ENCODE peak calls at places on chromosomes 7 and 10, in eight cellular contexts. One of them, this sample, is unnamed. For H3K27me3, the result is how much of the 10 kb centered on the place peaks cover.

GRCh38 chr10:68871105-68871711 is 29.9 kb upstream of the DDX50 start:
- DNase-seq in left ventricle myocardium inferior: no peak
- DNase-seq in SJSA1: peak
- DNase-seq in esophagus squamous epithelium: no peak
- DNase-seq in CD8-positive, alpha-beta T cell: no peak
- DNase-seq in HCT116: no peak
- DNase-seq in lung: no peak
- DNase-seq in naive thymus-derived CD4-positive, alpha-beta T cell: no peak
- DNase-seq in this sample: peak

GRCh38 chr10:64112697-64113367 is 591.6 kb downstream of the REEP3 start:
- DNase-seq in CD8-positive, alpha-beta T cell: no peak
- DNase-seq in left ventricle myocardium inferior: no peak
- DNase-seq in esophagus squamous epithelium: no peak
- DNase-seq in lung: no peak
- DNase-seq in SJSA1: no peak
- DNase-seq in HCT116: no peak
- DNase-seq in naive thymus-derived CD4-positive, alpha-beta T cell: peak
- DNase-seq in this sample: no peak

GRCh38 chr7:37038706-37039105 is 314.4 kb upstream of the AOAH start:
- DNase-seq in SJSA1: no peak
- DNase-seq in esophagus squamous epithelium: no peak
- DNase-seq in lung: no peak
- DNase-seq in naive thymus-derived CD4-positive, alpha-beta T cell: no peak
- DNase-seq in CD8-positive, alpha-beta T cell: no peak
- DNase-seq in HCT116: no peak
- DNase-seq in left ventricle myocardium inferior: no peak
- DNase-seq in this sample: no peak

GRCh38 chr10:47035447-47036337 is 124.5 kb downstream of the PTPN20 start:
- DNase-seq in naive thymus-derived CD4-positive, alpha-beta T cell: no peak
- DNase-seq in SJSA1: no peak
- DNase-seq in HCT116: no peak
- DNase-seq in CD8-positive, alpha-beta T cell: no peak
- DNase-seq in left ventricle myocardium inferior: no peak
- DNase-seq in esophagus squamous epithelium: no peak
- DNase-seq in lung: no peak
- DNase-seq in this sample: no peak

GRCh38 chr7:74351836-74352235 is 62.6 kb downstream of the CLIP2 start:
- DNase-seq in CD8-positive, alpha-beta T cell: no peak
- DNase-seq in esophagus squamous epithelium: no peak
- DNase-seq in SJSA1: no peak
- DNase-seq in HCT116: no peak
- DNase-seq in lung: no peak
- DNase-seq in naive thymus-derived CD4-positive, alpha-beta T cell: no peak
- DNase-seq in left ventricle myocardium inferior: peak
- DNase-seq in this sample: no peak

GRCh38 chr7:33905389-33906032 is at the start of gene BMPER:
- DNase-seq in CD8-positive, alpha-beta T cell: no peak
- DNase-seq in esophagus squamous epithelium: no peak
- DNase-seq in SJSA1: no peak
- DNase-seq in naive thymus-derived CD4-positive, alpha-beta T cell: no peak
- DNase-seq in left ventricle myocardium inferior: peak
- DNase-seq in HCT116: no peak
- DNase-seq in lung: no peak
- DNase-seq in this sample: peak

GRCh38 chr10:50572017-50572491 is 51.7 kb downstream of the SGMS1 start:
- DNase-seq in HCT116: no peak
- DNase-seq in lung: no peak
- DNase-seq in CD8-positive, alpha-beta T cell: no peak
- DNase-seq in naive thymus-derived CD4-positive, alpha-beta T cell: no peak
- DNase-seq in esophagus squamous epithelium: no peak
- DNase-seq in left ventricle myocardium inferior: no peak
- DNase-seq in SJSA1: no peak
- DNase-seq in this sample: no peak

GRCh38 chr10:70458329-70459060 is 17.0 kb upstream of the NODAL start:
- DNase-seq in left ventricle myocardium inferior: peak
- DNase-seq in CD8-positive, alpha-beta T cell: no peak
- DNase-seq in HCT116: no peak
- DNase-seq in SJSA1: peak
- DNase-seq in naive thymus-derived CD4-positive, alpha-beta T cell: no peak
- DNase-seq in esophagus squamous epithelium: no peak
- DNase-seq in lung: peak
- DNase-seq in this sample: peak

GRCh38 chr7:5599543-5600200 is 176.0 kb upstream of the TNRC18 start:
- DNase-seq in HCT116: no peak
- DNase-seq in CD8-positive, alpha-beta T cell: no peak
- DNase-seq in SJSA1: no peak
- DNase-seq in naive thymus-derived CD4-positive, alpha-beta T cell: no peak
- DNase-seq in left ventricle myocardium inferior: no peak
- DNase-seq in esophagus squamous epithelium: no peak
- DNase-seq in lung: no peak
- DNase-seq in this sample: no peak

GRCh38 chr10:59907537-59907917 is 1.2 kb upstream of the CCDC6 start:
- DNase-seq in left ventricle myocardium inferior: no peak
- DNase-seq in lung: no peak
- DNase-seq in naive thymus-derived CD4-positive, alpha-beta T cell: no peak
- DNase-seq in HCT116: no peak
- DNase-seq in SJSA1: peak
- DNase-seq in esophagus squamous epithelium: no peak
- DNase-seq in CD8-positive, alpha-beta T cell: no peak
- DNase-seq in this sample: no peak

GRCh38 chr7:17952387-17952786 is 12.1 kb upstream of the SNX13 start:
- DNase-seq in CD8-positive, alpha-beta T cell: no peak
- DNase-seq in left ventricle myocardium inferior: no peak
- DNase-seq in lung: no peak
- DNase-seq in SJSA1: no peak
- DNase-seq in esophagus squamous epithelium: no peak
- DNase-seq in naive thymus-derived CD4-positive, alpha-beta T cell: no peak
- DNase-seq in HCT116: no peak
- DNase-seq in this sample: no peak

GRCh38 chr10:59240581-59241183 is 64.2 kb downstream of the PHYHIPL start:
- DNase-seq in naive thymus-derived CD4-positive, alpha-beta T cell: no peak
- DNase-seq in SJSA1: peak
- DNase-seq in left ventricle myocardium inferior: no peak
- DNase-seq in HCT116: peak
- DNase-seq in esophagus squamous epithelium: no peak
- DNase-seq in CD8-positive, alpha-beta T cell: no peak
- DNase-seq in lung: no peak
- DNase-seq in this sample: peak

GRCh38 chr10:3397231-3397630 is 224.6 kb upstream of the PITRM1 start:
- DNase-seq in lung: no peak
- DNase-seq in naive thymus-derived CD4-positive, alpha-beta T cell: no peak
- DNase-seq in left ventricle myocardium inferior: no peak
- DNase-seq in HCT116: no peak
- DNase-seq in CD8-positive, alpha-beta T cell: no peak
- DNase-seq in SJSA1: no peak
- DNase-seq in esophagus squamous epithelium: no peak
- DNase-seq in this sample: no peak

GRCh38 chr10:69088801-69089501 is 1.0 kb downstream of the SRGN start:
- DNase-seq in esophagus squamous epithelium: no peak
- DNase-seq in CD8-positive, alpha-beta T cell: no peak
- DNase-seq in HCT116: no peak
- DNase-seq in left ventricle myocardium inferior: no peak
- DNase-seq in SJSA1: peak
- DNase-seq in naive thymus-derived CD4-positive, alpha-beta T cell: peak
- DNase-seq in lung: no peak
- DNase-seq in this sample: no peak

GRCh38 chr7:111765936-111766643 is 203.8 kb upstream of the IMMP2L start:
- DNase-seq in HCT116: no peak
- DNase-seq in CD8-positive, alpha-beta T cell: no peak
- DNase-seq in esophagus squamous epithelium: no peak
- DNase-seq in naive thymus-derived CD4-positive, alpha-beta T cell: no peak
- DNase-seq in SJSA1: no peak
- DNase-seq in lung: no peak
- DNase-seq in left ventricle myocardium inferior: no peak
- DNase-seq in this sample: no peak

DNA sequence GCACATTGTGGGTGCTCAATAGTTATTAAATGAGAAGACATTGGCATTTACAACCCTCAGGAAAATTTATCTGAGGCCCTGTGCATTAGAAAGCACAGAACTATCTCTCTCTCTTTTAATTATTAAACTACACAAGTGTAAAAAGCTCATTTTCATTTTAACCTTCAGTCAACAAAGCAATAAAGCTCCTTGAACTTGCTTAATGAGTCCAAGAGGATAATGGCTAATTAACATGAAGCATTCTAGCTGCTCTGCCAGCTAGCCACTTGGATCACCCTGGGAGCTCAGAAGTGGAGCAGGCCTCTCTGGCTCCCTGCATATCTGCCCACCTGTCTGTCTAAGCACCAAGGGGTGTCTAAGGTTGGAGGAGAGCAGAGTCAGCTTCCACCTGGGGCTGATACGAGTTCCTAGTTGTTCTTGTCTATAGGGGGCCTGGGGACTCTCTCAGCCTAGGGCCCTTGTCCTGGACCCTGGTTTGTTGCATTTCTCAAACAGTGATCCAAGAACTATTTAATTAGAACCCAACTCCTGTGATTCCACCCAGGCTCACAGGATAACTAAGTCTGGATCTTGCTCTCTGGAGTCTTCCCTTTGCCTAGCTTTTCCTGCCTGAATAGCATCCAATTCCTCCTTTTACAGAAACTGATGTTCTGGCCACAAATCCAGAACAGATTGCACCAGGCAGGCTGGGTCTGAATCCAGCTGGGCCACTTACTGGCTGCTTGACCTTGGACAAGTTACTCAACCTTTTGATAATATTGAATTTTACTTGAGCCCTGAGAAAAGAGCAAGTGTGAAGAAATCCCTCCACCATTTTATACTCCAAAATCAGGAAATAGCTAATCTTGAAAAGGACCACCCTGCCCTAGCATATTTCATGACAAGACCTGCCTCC is 55.7 kb upstream of the SLC35G1 start:
- DNase-seq in HCT116: no peak
- DNase-seq in CD8-positive, alpha-beta T cell: no peak
- DNase-seq in naive thymus-derived CD4-positive, alpha-beta T cell: no peak
- DNase-seq in esophagus squamous epithelium: no peak
- DNase-seq in lung: no peak
- DNase-seq in SJSA1: no peak
- DNase-seq in left ventricle myocardium inferior: no peak
- DNase-seq in this sample: no peak
- H3K27ac ChIP-seq in HCT116: no peak
- H3K27ac ChIP-seq in CD8-positive, alpha-beta T cell: no peak
- H3K27ac ChIP-seq in naive thymus-derived CD4-positive, alpha-beta T cell: no peak
- H3K27ac ChIP-seq in esophagus squamous epithelium: no peak
- H3K27ac ChIP-seq in lung: peak
- H3K27ac ChIP-seq in SJSA1: no peak
- H3K27ac ChIP-seq in left ventricle myocardium inferior: no peak
- H3K27ac ChIP-seq in this sample: no peak

DNA sequence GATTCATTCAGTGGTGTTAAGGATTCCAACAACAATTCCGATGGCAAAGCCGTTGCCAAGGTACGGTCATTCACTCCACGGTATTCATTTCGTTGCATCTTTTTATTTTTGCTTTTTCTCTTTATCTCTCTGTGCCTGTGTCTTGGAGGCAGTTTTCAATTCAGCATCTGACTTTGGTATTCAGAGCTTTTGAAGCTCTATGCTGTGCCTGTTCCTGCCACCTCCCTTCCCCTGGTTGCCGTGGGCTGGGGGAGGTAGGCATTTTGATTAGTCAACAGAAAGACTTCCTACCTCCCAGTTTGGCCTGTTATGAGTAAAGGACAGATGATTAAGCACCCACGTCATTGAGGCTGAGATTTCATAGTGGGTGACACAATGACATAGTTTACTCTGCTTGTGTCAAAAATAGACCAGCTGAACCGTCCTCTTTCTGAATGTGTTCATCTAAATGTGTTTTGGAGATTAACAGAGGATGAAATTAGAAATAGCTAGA is 149.5 kb downstream of the ARID5B start:
- DNase-seq in esophagus squamous epithelium: no peak
- DNase-seq in SJSA1: peak
- DNase-seq in lung: peak
- DNase-seq in left ventricle myocardium inferior: peak
- DNase-seq in naive thymus-derived CD4-positive, alpha-beta T cell: peak
- DNase-seq in CD8-positive, alpha-beta T cell: peak
- DNase-seq in HCT116: peak
- DNase-seq in this sample: peak
- H3K4me3 ChIP-seq in esophagus squamous epithelium: peak
- H3K4me3 ChIP-seq in SJSA1: peak
- H3K4me3 ChIP-seq in lung: no peak
- H3K4me3 ChIP-seq in left ventricle myocardium inferior: peak
- H3K4me3 ChIP-seq in naive thymus-derived CD4-positive, alpha-beta T cell: peak
- H3K4me3 ChIP-seq in CD8-positive, alpha-beta T cell: no peak
- H3K4me3 ChIP-seq in HCT116: no peak
- H3K4me3 ChIP-seq in this sample: peak

GRCh38 chr10:82396886-82397285 is 521.9 kb downstream of the NRG3 start:
- DNase-seq in lung: no peak
- DNase-seq in left ventricle myocardium inferior: no peak
- DNase-seq in HCT116: no peak
- DNase-seq in naive thymus-derived CD4-positive, alpha-beta T cell: no peak
- DNase-seq in esophagus squamous epithelium: no peak
- DNase-seq in CD8-positive, alpha-beta T cell: no peak
- DNase-seq in SJSA1: no peak
- DNase-seq in this sample: no peak

GRCh38 chr10:82394122-82394521 is 519.1 kb downstream of the NRG3 start:
- DNase-seq in CD8-positive, alpha-beta T cell: no peak
- DNase-seq in esophagus squamous epithelium: no peak
- DNase-seq in SJSA1: no peak
- DNase-seq in lung: no peak
- DNase-seq in left ventricle myocardium inferior: peak
- DNase-seq in HCT116: no peak
- DNase-seq in naive thymus-derived CD4-positive, alpha-beta T cell: no peak
- DNase-seq in this sample: no peak

GRCh38 chr10:82392533-82392932 is 517.5 kb downstream of the NRG3 start:
- DNase-seq in left ventricle myocardium inferior: no peak
- DNase-seq in CD8-positive, alpha-beta T cell: no peak
- DNase-seq in HCT116: no peak
- DNase-seq in SJSA1: no peak
- DNase-seq in esophagus squamous epithelium: no peak
- DNase-seq in lung: no peak
- DNase-seq in naive thymus-derived CD4-positive, alpha-beta T cell: no peak
- DNase-seq in this sample: no peak

GRCh38 chr10:82397859-82398258 is 522.9 kb downstream of the NRG3 start:
- DNase-seq in naive thymus-derived CD4-positive, alpha-beta T cell: no peak
- DNase-seq in HCT116: no peak
- DNase-seq in lung: no peak
- DNase-seq in CD8-positive, alpha-beta T cell: no peak
- DNase-seq in SJSA1: no peak
- DNase-seq in left ventricle myocardium inferior: no peak
- DNase-seq in esophagus squamous epithelium: no peak
- DNase-seq in this sample: peak

GRCh38 chr10:82394987-82395386 is 520.0 kb downstream of the NRG3 start:
- DNase-seq in esophagus squamous epithelium: no peak
- DNase-seq in HCT116: no peak
- DNase-seq in naive thymus-derived CD4-positive, alpha-beta T cell: no peak
- DNase-seq in SJSA1: no peak
- DNase-seq in lung: no peak
- DNase-seq in left ventricle myocardium inferior: no peak
- DNase-seq in CD8-positive, alpha-beta T cell: no peak
- DNase-seq in this sample: no peak
- H3K27me3 ChIP-seq in esophagus squamous epithelium: under half
- H3K27me3 ChIP-seq in HCT116: under half
- H3K27me3 ChIP-seq in naive thymus-derived CD4-positive, alpha-beta T cell: under half
- H3K27me3 ChIP-seq in SJSA1: under half
- H3K27me3 ChIP-seq in lung: under half
- H3K27me3 ChIP-seq in left ventricle myocardium inferior: under half
- H3K27me3 ChIP-seq in CD8-positive, alpha-beta T cell: under half
- H3K27me3 ChIP-seq in this sample: under half

DNA sequence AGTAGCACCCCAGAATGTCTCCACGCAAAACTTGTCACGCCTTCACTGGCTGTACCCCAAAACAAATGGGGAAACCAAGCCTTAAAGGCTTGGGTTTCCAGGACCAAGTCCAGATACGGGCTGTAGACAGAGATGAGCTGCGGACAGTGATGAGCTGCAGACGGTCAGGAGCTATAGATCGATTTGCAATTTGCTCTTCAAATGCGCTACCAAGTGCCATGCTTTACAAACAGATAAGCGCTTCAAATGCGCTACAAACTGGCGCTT is 658 bp upstream of the SGCE start:
- DNase-seq in naive thymus-derived CD4-positive, alpha-beta T cell: no peak
- DNase-seq in esophagus squamous epithelium: no peak
- DNase-seq in SJSA1: peak
- DNase-seq in left ventricle myocardium inferior: no peak
- DNase-seq in HCT116: no peak
- DNase-seq in lung: no peak
- DNase-seq in CD8-positive, alpha-beta T cell: no peak
- DNase-seq in this sample: no peak
- H3K27ac ChIP-seq in naive thymus-derived CD4-positive, alpha-beta T cell: no peak
- H3K27ac ChIP-seq in esophagus squamous epithelium: no peak
- H3K27ac ChIP-seq in SJSA1: no peak
- H3K27ac ChIP-seq in left ventricle myocardium inferior: no peak
- H3K27ac ChIP-seq in HCT116: peak
- H3K27ac ChIP-seq in lung: peak
- H3K27ac ChIP-seq in CD8-positive, alpha-beta T cell: no peak
- H3K27ac ChIP-seq in this sample: peak

This sample was measured in SJCRH30.